ENCODE peak calls at places on chromosomes 12 and 14, in four cellular contexts. A is A549, Q is K562, U is GM12878. K is an unnamed sample.

GRCh38 chr12:19553177-19553576 is 113.9 kb downstream of the AEBP2 start:
- DNase-seq in A (no peak), Q (no peak), U (no peak), K (no peak)

GRCh38 chr14:78278464-78278863 is 108.3 kb downstream of the NRXN3 start:
- DNase-seq in Q (no peak), A (no peak), U (no peak), K (no peak)

GRCh38 chr14:80942158-80942738 is 710 bp upstream of the CEP128 start:
- DNase-seq in A (no peak), Q (peak), U (no peak), K (no peak)

GRCh38 chr14:104142136-104143041 is 4.0 kb downstream of the KIF26A start:
- DNase-seq in Q (no peak), A (no peak), U (no peak), K (no peak)

GRCh38 chr12:116018282-116018681 is 259.2 kb downstream of the MED13L start:
- DNase-seq in A (no peak), U (no peak), Q (no peak), K (peak)

GRCh38 chr14:72341686-72342085 is 409.5 kb downstream of the RGS6 start:
- DNase-seq in Q (no peak), U (no peak), A (no peak), K (no peak)

GRCh38 chr14:79415726-79416125 is 795.6 kb downstream of the DIO2 start:
- DNase-seq in A (no peak), U (no peak), Q (no peak), K (peak)

GRCh38 chr12:105228494-105228893 is 7.5 kb downstream of the APPL2 start:
- DNase-seq in U (no peak), Q (no peak), A (no peak), K (peak)

GRCh38 chr14:74658535-74659130 is 46.6 kb upstream of the LTBP2 start:
- DNase-seq in A (no peak), U (no peak), Q (no peak), K (peak)

GRCh38 chr12:104738371-104738710 is 219.7 kb downstream of the SLC41A2 start:
- DNase-seq in A (no peak), Q (no peak), U (no peak), K (no peak)

GRCh38 chr12:112018571-112019237 is 5.5 kb downstream of the ERP29 start:
- DNase-seq in A (no peak), Q (no peak), U (no peak), K (peak)

GRCh38 chr12:110619534-110619953 is 5.6 kb downstream of the TCTN1 start:
- DNase-seq in U (peak), A (no peak), Q (no peak), K (peak)

GRCh38 chr14:23377201-23377550 is 330 bp downstream of the CMTM5 start:
- DNase-seq in A (no peak), Q (no peak), U (no peak), K (no peak)

GRCh38 chr12:50415899-50416479 is 15.3 kb downstream of the LARP4 start:
- DNase-seq in Q (no peak), A (no peak), U (no peak), K (no peak)

GRCh38 chr12:28622416-28622815 is 432.2 kb downstream of the CCDC91 start:
- DNase-seq in U (no peak), Q (no peak), A (no peak), K (peak)

GRCh38 chr14:36721877-36722276 is 60.2 kb downstream of the PAX9 start:
- DNase-seq in U (no peak), A (no peak), Q (no peak), K (no peak)

GRCh38 chr14:36720657-36721056 is 59.0 kb downstream of the PAX9 start:
- DNase-seq in Q (no peak), U (no peak), A (no peak), K (no peak)

GRCh38 chr14:36726128-36726527 is 64.5 kb downstream of the PAX9 start:
- DNase-seq in U (no peak), A (no peak), Q (no peak), K (no peak)

GRCh38 chr14:36723551-36723950 is 61.9 kb downstream of the PAX9 start:
- DNase-seq in A (no peak), U (no peak), Q (no peak), K (no peak)

DNA sequence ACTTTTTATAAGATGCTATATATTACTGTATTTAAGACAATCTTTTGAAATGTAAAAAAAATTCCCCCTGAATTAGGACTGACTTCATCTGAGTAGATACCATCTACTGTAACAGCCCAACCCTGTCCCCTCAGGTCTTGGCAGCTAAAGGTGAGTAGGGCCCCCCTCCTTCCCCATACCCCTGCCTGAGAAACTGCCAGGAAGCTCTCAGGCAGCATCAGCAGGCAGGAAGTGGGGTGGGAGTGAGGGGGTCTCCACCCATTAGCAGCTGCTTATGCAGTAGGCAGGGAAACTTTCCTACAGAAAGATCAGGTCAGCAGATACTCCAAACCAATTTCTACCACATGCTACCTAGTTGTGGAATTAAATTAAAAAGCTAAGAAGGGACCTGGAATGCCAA is 62.5 kb downstream of the PAX9 start:
- DNase-seq in Q (no peak), A (no peak), U (no peak), K (no peak)
- TF ChIP-seq ELK1 in Q (no peak), A (no peak), U (no peak), K (no peak)

DNA sequence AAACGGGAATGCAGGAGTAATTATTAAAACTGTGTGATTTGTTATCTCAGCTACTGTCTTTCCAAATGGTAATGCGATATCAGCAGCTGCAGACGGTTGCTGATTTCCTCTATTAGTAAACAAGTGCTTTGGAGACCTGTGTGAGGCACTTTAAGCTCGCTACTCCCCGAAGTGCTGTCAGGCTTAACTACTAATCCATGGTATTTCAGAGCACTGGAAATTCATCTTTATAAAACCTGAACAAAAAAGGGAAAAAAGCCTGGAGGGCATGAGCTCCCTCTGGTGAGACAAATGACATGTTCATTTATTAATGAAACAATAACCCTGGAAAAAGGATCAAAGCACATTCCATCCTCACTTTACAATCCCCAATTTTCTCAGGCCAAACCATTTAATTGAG is 143.6 kb upstream of the OTX2 start:
- DNase-seq in Q (no peak), A (no peak), U (no peak), K (no peak)
- TF ChIP-seq CTCF in Q (no peak), A (no peak), U (no peak), K (no peak)

GRCh38 chr14:65164068-65164824 is 61.9 kb upstream of the MAX start:
- DNase-seq in A (peak), U (no peak), Q (peak), K (peak)

GRCh38 chr14:65169351-65169750 is 67.0 kb upstream of the MAX start:
- DNase-seq in A (no peak), U (peak), Q (no peak), K (peak)

GRCh38 chr14:65164825-65165135 is 62.5 kb upstream of the MAX start:
- DNase-seq in Q (no peak), A (no peak), U (no peak), K (no peak)

GRCh38 chr14:65168840-65169239 is 66.5 kb upstream of the MAX start:
- DNase-seq in U (no peak), A (no peak), Q (no peak), K (no peak)

GRCh38 chr14:65167072-65167645 is 64.8 kb upstream of the MAX start:
- DNase-seq in A (peak), Q (peak), U (no peak), K (no peak)
- TF ChIP-seq USF2 in A (no peak), Q (no peak), U (no peak), K (no peak)

GRCh38 chr12:132869551-132869950 is 17.9 kb downstream of the CHFR start:
- DNase-seq in A (no peak), Q (no peak), U (no peak), K (no peak)

GRCh38 chr12:132874175-132874574 is 13.2 kb downstream of the CHFR start:
- DNase-seq in Q (no peak), U (no peak), A (no peak), K (no peak)

GRCh38 chr12:132872073-132872855 is 15.1 kb downstream of the CHFR start:
- DNase-seq in Q (no peak), A (no peak), U (no peak), K (no peak)

GRCh38 chr12:132873724-132874123 is 13.7 kb downstream of the CHFR start:
- DNase-seq in A (no peak), U (no peak), Q (no peak), K (no peak)

DNA sequence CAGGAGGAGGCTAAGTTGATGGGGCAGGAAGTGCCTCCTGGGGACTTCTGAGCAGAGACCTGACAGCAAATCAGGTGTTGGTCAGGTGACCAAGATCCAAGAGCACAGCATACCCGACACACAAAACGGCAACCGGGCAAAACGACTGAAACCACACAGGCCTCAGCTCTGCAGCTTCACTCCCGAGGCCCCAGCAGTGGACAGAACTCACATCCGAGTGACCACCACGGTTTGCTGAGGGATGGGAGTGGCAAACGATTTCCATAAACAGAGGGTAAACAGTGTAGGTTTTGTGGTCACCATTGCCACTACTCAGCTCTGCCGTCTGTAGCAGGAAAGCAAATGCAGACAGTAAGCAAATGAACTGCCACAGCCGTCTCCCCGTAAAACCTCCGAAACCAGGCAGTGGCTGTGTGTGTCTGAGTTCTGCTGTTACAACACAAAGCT is 14.4 kb downstream of the CHFR start:
- DNase-seq in A (no peak), U (peak), Q (no peak), K (no peak)
- TF ChIP-seq ELK1 in A (no peak), U (no peak), Q (no peak), K (no peak)

K was measured in IMR-90.